ENCODE peak calls at places on chromosomes 2 and 18, in five cellular contexts. M, L, A, I and F are unnamed samples.

GRCh38 chr2:164620873-164621760 is at the start of gene GRB14:
- DNase-seq in M (peak; percentile 55), I (no peak), L (peak; percentile 3), A (peak; percentile 82), F (peak; percentile 80)

GRCh38 chr2:27078267-27079194 is at the start of gene EMILIN1:
- DNase-seq in I (no peak), A (no peak), L (no peak), M (peak; percentile 95), F (no peak)

GRCh38 chr18:9557250-9557943 is 57.0 kb downstream of the PPP4R1 start:
- DNase-seq in L (no peak), M (no peak), A (no peak), I (no peak), F (no peak)

GRCh38 chr2:122136071-122136470 is 380.6 kb downstream of the TSN start:
- DNase-seq in L (no peak), A (no peak), I (no peak), M (peak; percentile 48), F (no peak)

GRCh38 chr2:193687195-193687594 is 1492.5 kb upstream of the TMEFF2 start:
- DNase-seq in I (no peak), L (no peak), M (no peak), A (no peak), F (no peak)

GRCh38 chr2:65309699-65310098 is 82.1 kb downstream of the ACTR2 start:
- DNase-seq in M (no peak), I (no peak), A (no peak), L (no peak), F (no peak)

GRCh38 chr2:233404227-233404626 is 49.9 kb downstream of the DGKD start:
- DNase-seq in L (no peak), I (peak; percentile 65), A (no peak), M (peak; percentile 38), F (no peak)

GRCh38 chr2:62313433-62314227 is 117.7 kb downstream of the B3GNT2 start:
- DNase-seq in M (no peak), A (no peak), L (no peak), I (peak; percentile 25), F (no peak)

GRCh38 chr2:37625156-37625555 is 46.3 kb downstream of the CDC42EP3 start:
- DNase-seq in I (no peak), L (peak; percentile 48), A (no peak), M (peak; percentile 71), F (no peak)

GRCh38 chr2:205786976-205787375 is 104.7 kb downstream of the NRP2 start:
- DNase-seq in M (no peak), A (no peak), L (peak; percentile 46), I (no peak), F (no peak)

GRCh38 chr2:216775043-216775453 is 79.7 kb upstream of the IGFBP5 start:
- DNase-seq in A (no peak), L (no peak), M (peak; percentile 93), I (no peak), F (peak; percentile 79)

GRCh38 chr2:53970095-53970897 is 497 bp downstream of the PSME4 start:
- DNase-seq in M (peak; percentile 41), L (peak; percentile 55), I (peak; percentile 24), A (no peak), F (peak; percentile 58)